ENCODE peak calls at places on chromosome 5, in four cellular contexts. B, X, N and F are unnamed samples.

GRCh38 chr5:85814596-85814995 is 803.1 kb upstream of the COX7C start:
- DNase-seq in B (no peak), X (no peak), N (no peak), F (no peak)

GRCh38 chr5:99544326-99544725 is 615.5 kb upstream of the CHD1 start:
- DNase-seq in B (no peak), X (no peak), N (no peak), F (no peak)

GRCh38 chr5:159052282-159053011 is 47.3 kb downstream of the EBF1 start:
- DNase-seq in B (no peak), X (no peak), N (no peak), F (no peak)

GRCh38 chr5:68239485-68239884 is 23.9 kb downstream of the PIK3R1 start:
- DNase-seq in B (peak; percentile 79), X (peak; percentile 60), N (peak; percentile 96), F (peak; percentile 65)

GRCh38 chr5:13957032-13957645 is 12.7 kb upstream of the DNAH5 start:
- DNase-seq in B (no peak), X (peak; percentile 66), N (no peak), F (no peak)

GRCh38 chr5:132495063-132495671 is 4.6 kb upstream of the IRF1 start:
- DNase-seq in B (no peak), X (no peak), N (peak; percentile 84), F (peak; percentile 19)

GRCh38 chr5:160166069-160166972 is 47.1 kb upstream of the PWWP2A start:
- DNase-seq in B (no peak), X (no peak), N (no peak), F (no peak)

GRCh38 chr5:77550416-77550815 is 58.3 kb upstream of the WDR41 start:
- DNase-seq in B (no peak), X (no peak), N (no peak), F (no peak)

GRCh38 chr5:442335-443238 is at the start of gene EXOC3:
- DNase-seq in B (peak; percentile 82), X (peak; percentile 50), N (peak; percentile 92), F (peak; percentile 70)

GRCh38 chr5:178314961-178315820 is 82.6 kb upstream of the PHYKPL start:
- DNase-seq in B (no peak), X (no peak), N (no peak), F (no peak)

GRCh38 chr5:60836131-60836530 is 7.9 kb downstream of the ELOVL7 start:
- DNase-seq in B (no peak), X (no peak), N (no peak), F (no peak)

GRCh38 chr5:61802456-61802855 is 470.4 kb downstream of the ZSWIM6 start:
- DNase-seq in B (no peak), X (no peak), N (no peak), F (no peak)

GRCh38 chr5:178827636-178828035 is 32.1 kb upstream of the ZNF354B start:
- DNase-seq in B (no peak), X (no peak), N (no peak), F (no peak)

GRCh38 chr5:143663872-143664271 is 148.1 kb upstream of the HMHB1 start:
- DNase-seq in B (no peak), X (no peak), N (no peak), F (no peak)

GRCh38 chr5:162474239-162474638 is 406.7 kb downstream of the GABRG2 start:
- DNase-seq in B (no peak), X (no peak), N (no peak), F (no peak)

GRCh38 chr5:8012131-8012977 is 143.4 kb downstream of the MTRR start:
- DNase-seq in B (no peak), X (no peak), N (no peak), F (no peak)

GRCh38 chr5:12392246-12392645 is 488.0 kb upstream of the CTNND2 start:
- DNase-seq in B (no peak), X (peak; percentile 1), N (no peak), F (no peak)

GRCh38 chr5:149488645-149489306 is 62.5 kb downstream of the CSNK1A1 start:
- DNase-seq in B (no peak), X (no peak), N (no peak), F (no peak)

GRCh38 chr5:172437445-172438303 is 16.7 kb downstream of the SH3PXD2B start:
- DNase-seq in B (peak; percentile 84), X (peak; percentile 95), N (peak; percentile 95), F (peak; percentile 49)

GRCh38 chr5:150141544-150142188 is 14.0 kb downstream of the PDGFRB start:
- DNase-seq in B (no peak), X (no peak), N (no peak), F (no peak)

GRCh38 chr5:137036630-137037029 is 462.5 kb downstream of the SPOCK1 start:
- DNase-seq in B (no peak), X (peak; percentile 49), N (no peak), F (no peak)

GRCh38 chr5:92504346-92504745 is 1076.7 kb downstream of the NR2F1-AS1 start:
- DNase-seq in B (no peak), X (peak; percentile 58), N (no peak), F (no peak)

GRCh38 chr5:60634054-60634453 is 65.9 kb downstream of the DEPDC1B start:
- DNase-seq in B (no peak), X (peak; percentile 54), N (no peak), F (no peak)

GRCh38 chr5:134177197-134178171 is 734 bp upstream of the SKP1 start:
- DNase-seq in B (peak; percentile 74), X (peak; percentile 77), N (peak; percentile 92), F (peak; percentile 87)
- TF ChIP-seq POLR2A in B (no peak), X (peak; percentile 78), N (no peak), F (peak; percentile 94)

DNA sequence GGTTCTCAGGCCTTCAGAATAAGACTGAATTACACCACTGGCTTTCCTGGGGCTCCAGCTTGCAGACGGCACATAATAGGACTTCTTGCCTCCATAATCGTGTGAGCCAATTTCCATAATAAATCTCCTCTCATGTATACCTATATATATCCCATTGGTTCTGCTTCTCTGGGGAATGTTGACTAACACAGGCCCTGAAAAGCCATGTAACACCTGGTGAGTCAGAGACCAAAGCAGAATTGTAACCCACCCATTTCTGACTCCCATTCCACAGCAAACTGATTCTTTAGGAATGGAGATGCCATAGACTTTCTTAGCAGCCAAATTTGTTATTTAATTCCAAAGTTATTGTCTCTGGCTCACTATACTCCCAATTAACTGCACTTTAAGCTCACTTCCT is 85.4 kb upstream of the AGXT2 start:
- DNase-seq in B (no peak), X (no peak), N (no peak), F (no peak)
- TF ChIP-seq POLR2A in B (no peak), X (no peak), N (no peak), F (no peak)

DNA sequence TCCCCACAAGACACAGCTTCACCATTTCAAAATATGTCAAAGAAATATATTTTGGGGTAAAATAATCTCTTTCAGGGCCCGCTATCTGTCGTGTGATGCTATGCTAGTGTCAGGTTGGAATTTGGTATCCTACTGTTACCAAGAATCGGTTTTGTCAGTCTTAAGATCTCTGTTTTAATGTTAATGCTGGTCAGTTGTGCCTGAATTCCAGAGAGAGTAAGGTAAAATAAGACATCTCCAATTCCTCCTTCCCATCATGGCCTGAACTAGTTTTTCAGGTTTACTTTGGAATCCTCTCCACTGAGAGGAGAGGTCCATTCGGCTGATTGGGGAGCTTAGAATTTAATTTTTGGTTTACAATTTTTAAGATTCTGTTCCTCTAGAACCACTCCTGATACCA is 10.4 kb upstream of the BTF3 start:
- DNase-seq in B (no peak), X (no peak), N (no peak), F (no peak)
- TF ChIP-seq POLR2A in B (no peak), X (no peak), N (no peak), F (no peak)

GRCh38 chr5:32574540-32575175 is 10.7 kb upstream of the SUB1 start:
- DNase-seq in B (no peak), X (no peak), N (no peak), F (no peak)

GRCh38 chr5:32578764-32579163 is 6.6 kb upstream of the SUB1 start:
- DNase-seq in B (no peak), X (no peak), N (no peak), F (no peak)

GRCh38 chr5:32571128-32571527 is 14.2 kb upstream of the SUB1 start:
- DNase-seq in B (no peak), X (no peak), N (no peak), F (no peak)

GRCh38 chr5:32578362-32578761 is 7.0 kb upstream of the SUB1 start:
- DNase-seq in B (no peak), X (no peak), N (no peak), F (no peak)

GRCh38 chr5:32572778-32573480 is 12.4 kb upstream of the SUB1 start:
- DNase-seq in B (no peak), X (no peak), N (no peak), F (no peak)
- TF ChIP-seq POLR2A in B (no peak), X (no peak), N (no peak), F (no peak)

DNA sequence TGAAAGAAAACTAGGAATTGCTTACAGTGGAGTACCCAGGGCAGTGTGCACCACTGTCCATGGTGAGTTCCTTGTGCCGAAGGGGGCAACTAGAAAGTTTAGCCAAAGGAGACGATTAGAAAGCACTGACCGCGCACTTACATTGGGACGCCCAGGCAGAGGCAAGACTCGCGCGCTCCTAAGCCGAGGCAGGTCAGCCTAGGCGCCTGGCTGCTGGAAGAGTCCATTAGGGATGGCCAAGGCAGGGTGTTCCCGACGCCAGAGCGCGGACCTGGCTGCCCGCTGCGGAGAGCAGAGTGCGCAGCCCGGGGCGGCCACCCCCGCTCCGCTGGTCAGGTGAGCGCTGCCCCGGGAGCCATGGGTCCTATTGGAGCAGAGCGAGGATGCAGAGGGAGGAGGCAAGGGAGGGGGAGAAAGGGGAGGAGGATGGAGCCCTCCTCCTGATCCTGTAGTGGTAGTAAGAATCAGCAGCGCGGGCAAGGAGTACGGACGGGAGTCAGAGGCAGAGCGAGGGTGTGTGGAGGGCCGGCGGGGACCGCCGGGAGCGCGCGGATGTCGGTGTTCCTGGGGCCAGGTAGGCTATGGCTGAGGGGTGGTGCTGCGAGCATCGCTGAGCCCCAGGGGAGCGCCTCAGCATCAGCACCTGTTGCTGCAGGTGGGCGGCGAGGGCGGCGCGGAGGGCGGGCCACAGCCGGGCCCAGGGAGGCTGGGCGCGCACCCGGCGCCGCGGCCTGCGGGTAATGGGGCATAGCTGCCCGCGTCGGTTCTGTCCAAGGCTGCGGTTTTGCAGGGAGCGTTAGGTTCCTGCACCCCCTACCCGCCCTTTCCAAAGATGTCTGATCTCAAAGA is at the start of gene ADGRV1:
- DNase-seq in B (peak; percentile 29), X (peak; percentile 12), N (no peak), F (peak; percentile 58)
- TF ChIP-seq POLR2A in B (no peak), X (no peak), N (no peak), F (no peak)

GRCh38 chr5:166165600-166165999 is 2125.8 kb upstream of the WWC1 start:
- DNase-seq in B (no peak), X (no peak), N (no peak), F (no peak)

GRCh38 chr5:166164211-166164610 is 2127.2 kb upstream of the WWC1 start:
- DNase-seq in B (no peak), X (no peak), N (no peak), F (no peak)

DNA sequence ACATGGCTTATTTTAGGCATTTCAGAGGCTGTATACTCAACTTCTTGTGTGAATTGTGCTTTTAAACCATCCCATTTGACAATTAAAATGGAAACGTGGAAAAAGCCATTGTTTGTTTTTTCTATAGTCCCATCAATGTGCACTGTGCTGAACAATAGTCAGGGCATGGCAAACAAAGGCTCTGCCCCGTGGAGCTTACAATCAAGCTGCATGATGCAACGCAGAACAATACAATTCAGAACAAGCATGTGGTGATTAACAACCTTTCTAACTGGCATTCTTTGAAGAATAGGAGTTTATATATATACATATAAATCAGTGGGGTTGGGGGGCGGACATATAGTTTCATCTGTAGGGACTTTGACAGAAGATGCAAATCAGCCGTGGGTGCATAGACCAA is 2125.4 kb upstream of the WWC1 start:
- DNase-seq in B (no peak), X (no peak), N (no peak), F (no peak)
- TF ChIP-seq POLR2A in B (no peak), X (no peak), N (no peak), F (no peak)

GRCh38 chr5:139403787-139404483 is at the start of gene SPATA24:
- DNase-seq in B (peak; percentile 99), X (peak; percentile 98), N (peak; percentile 99), F (peak; percentile 99)
- TF ChIP-seq POLR2A in B (peak; percentile 33), X (peak; percentile 51), N (no peak), F (no peak)